ENCODE peak calls at places on chromosomes 16 and 17, in six cellular contexts. B is sigmoid colon, A is upper lobe of left lung, V is K562, J is stomach, D is HepG2. G is an unnamed sample.
A peak's percentile ranks its signal among the peaks of the same experiment; 100 is the strongest.

GRCh38 chr17:33318241-33318640 is 25.1 kb upstream of the ASIC2 start:
- DNase-seq in D (no peak), A (no peak), J (no peak), V (no peak), B (no peak), G (no peak)

GRCh38 chr16:66295761-66296546 is 70.5 kb upstream of the CDH5 start:
- DNase-seq in B (peak; percentile 25), D (no peak), J (peak; percentile 10), V (no peak), A (no peak), G (no peak)

GRCh38 chr17:42136654-42137051 is 14.0 kb downstream of the HSPB9 start:
- DNase-seq in V (no peak), D (no peak), A (no peak), B (no peak), J (no peak), G (no peak)

GRCh38 chr17:8068736-8069586 is 18.6 kb downstream of the ALOX12B start:
- DNase-seq in A (peak; percentile 77), V (no peak), J (no peak), D (no peak), B (peak; percentile 76), G (peak; percentile 1)

GRCh38 chr16:24635900-24636610 is 93.4 kb upstream of the TNRC6A start:
- DNase-seq in D (no peak), V (no peak), A (peak; percentile 48), J (peak; percentile 66), B (peak; percentile 91), G (no peak)

GRCh38 chr17:78828470-78829185 is 12.0 kb downstream of the USP36 start:
- DNase-seq in V (no peak), A (no peak), B (peak; percentile 20), J (no peak), D (no peak), G (no peak)

GRCh38 chr16:24054649-24055560 is 201.2 kb upstream of the CACNG3 start:
- DNase-seq in J (no peak), B (no peak), V (no peak), A (no peak), D (no peak), G (no peak)

GRCh38 chr16:88569985-88570690 is at the start of gene ZC3H18:
- DNase-seq in B (peak; percentile 98), A (peak; percentile 96), D (peak; percentile 91), J (peak; percentile 98), V (peak; percentile 99), G (peak; percentile 72)

GRCh38 chr17:7029096-7029495 is 6.2 kb downstream of the BCL6B start:
- DNase-seq in D (no peak), B (no peak), V (no peak), J (no peak), A (no peak), G (no peak)

GRCh38 chr17:44206825-44207155 is 7.1 kb upstream of the ATXN7L3 start:
- DNase-seq in D (no peak), V (no peak), J (no peak), A (no peak), B (no peak), G (no peak)

GRCh38 chr16:5615868-5616642 is 518.5 kb upstream of the EEF2KMT start:
- DNase-seq in D (peak; percentile 35), B (peak; percentile 66), J (peak; percentile 56), V (peak; percentile 89), A (peak; percentile 26), G (peak; percentile 25)

GRCh38 chr17:82205720-82206508 is 6.7 kb downstream of the CCDC57 start:
- DNase-seq in J (peak; percentile 87), D (peak; percentile 84), B (peak; percentile 93), V (peak; percentile 78), A (peak; percentile 92), G (peak; percentile 92)

GRCh38 chr16:27311449-27311831 is 2.3 kb upstream of the IL4R start:
- DNase-seq in V (no peak), D (no peak), B (no peak), A (no peak), J (no peak), G (no peak)

GRCh38 chr17:27565874-27566672 is 64.9 kb upstream of the LGALS9 start:
- DNase-seq in V (no peak), B (no peak), J (no peak), A (no peak), D (no peak), G (no peak)

GRCh38 chr16:49756971-49757743 is 98.8 kb downstream of the ZNF423 start:
- DNase-seq in V (no peak), J (no peak), D (no peak), A (no peak), B (no peak), G (no peak)

GRCh38 chr16:7449808-7450207 is 117.2 kb downstream of the RBFOX1 start:
- DNase-seq in A (no peak), V (no peak), B (no peak), D (no peak), J (no peak), G (no peak)

GRCh38 chr16:74463888-74464287 is 42.6 kb upstream of the CLEC18B start:
- DNase-seq in V (no peak), J (no peak), B (no peak), A (no peak), D (no peak), G (peak; percentile 5)

GRCh38 chr17:19412984-19413383 is 2.0 kb downstream of the RNF112 start:
- DNase-seq in A (no peak), B (no peak), V (no peak), D (no peak), J (no peak), G (no peak)

GRCh38 chr17:76481091-76481655 is 13.8 kb downstream of the AANAT start:
- DNase-seq in B (peak; percentile 64), A (no peak), J (no peak), D (no peak), V (no peak), G (no peak)

GRCh38 chr17:83192161-83192788 is 112.9 kb downstream of the METRNL start:
- DNase-seq in J (no peak), D (no peak), A (peak; percentile 31), V (no peak), B (peak; percentile 79), G (no peak)

GRCh38 chr16:29014561-29015029 is 29.7 kb downstream of the LAT start:
- DNase-seq in V (no peak), B (no peak), J (no peak), A (no peak), D (no peak), G (no peak)

GRCh38 chr17:67506966-67507365 is 129.9 kb downstream of the PITPNC1 start:
- DNase-seq in V (no peak), B (no peak), A (no peak), J (no peak), D (no peak), G (no peak)

GRCh38 chr16:31357324-31358156 is 2.6 kb downstream of the ITGAX start:
- DNase-seq in J (no peak), A (no peak), D (no peak), B (no peak), V (no peak), G (no peak)

GRCh38 chr16:85612191-85612800 is 826 bp upstream of the GSE1 start:
- DNase-seq in J (peak; percentile 88), B (peak; percentile 89), A (peak; percentile 89), V (peak; percentile 77), D (peak; percentile 91), G (peak; percentile 44)
- TF ChIP-seq POLR2AphosphoS5 in J (no peak), B (no peak), A (no peak), V (peak; percentile 25), D (peak; percentile 54), G (no peak)

DNA sequence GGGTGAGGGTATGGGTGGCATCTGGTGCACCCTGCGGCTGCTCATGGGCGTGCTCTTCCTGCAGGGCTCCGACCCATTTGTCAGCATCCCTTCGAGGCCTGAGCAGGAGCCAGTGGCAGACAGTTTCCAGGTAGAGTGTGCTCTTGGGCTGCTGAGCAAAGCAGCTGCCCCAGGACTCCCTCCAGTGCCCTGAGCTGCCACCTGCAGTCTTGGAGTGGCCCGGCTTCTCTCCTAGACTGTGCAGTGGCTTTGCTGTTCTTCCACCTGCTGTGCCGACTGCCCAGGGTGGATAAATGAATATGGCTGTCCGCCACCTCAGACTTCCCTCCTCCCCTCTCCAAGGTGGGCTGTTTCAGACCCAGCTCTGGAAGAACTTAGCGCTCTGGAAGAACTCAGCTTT is 10.8 kb upstream of the JPT2 start:
- DNase-seq in J (no peak), D (no peak), A (no peak), B (no peak), V (no peak), G (no peak)
- TF ChIP-seq CTCF in J (no peak), D (no peak), A (no peak), B (no peak), V (no peak), G (no peak)

DNA sequence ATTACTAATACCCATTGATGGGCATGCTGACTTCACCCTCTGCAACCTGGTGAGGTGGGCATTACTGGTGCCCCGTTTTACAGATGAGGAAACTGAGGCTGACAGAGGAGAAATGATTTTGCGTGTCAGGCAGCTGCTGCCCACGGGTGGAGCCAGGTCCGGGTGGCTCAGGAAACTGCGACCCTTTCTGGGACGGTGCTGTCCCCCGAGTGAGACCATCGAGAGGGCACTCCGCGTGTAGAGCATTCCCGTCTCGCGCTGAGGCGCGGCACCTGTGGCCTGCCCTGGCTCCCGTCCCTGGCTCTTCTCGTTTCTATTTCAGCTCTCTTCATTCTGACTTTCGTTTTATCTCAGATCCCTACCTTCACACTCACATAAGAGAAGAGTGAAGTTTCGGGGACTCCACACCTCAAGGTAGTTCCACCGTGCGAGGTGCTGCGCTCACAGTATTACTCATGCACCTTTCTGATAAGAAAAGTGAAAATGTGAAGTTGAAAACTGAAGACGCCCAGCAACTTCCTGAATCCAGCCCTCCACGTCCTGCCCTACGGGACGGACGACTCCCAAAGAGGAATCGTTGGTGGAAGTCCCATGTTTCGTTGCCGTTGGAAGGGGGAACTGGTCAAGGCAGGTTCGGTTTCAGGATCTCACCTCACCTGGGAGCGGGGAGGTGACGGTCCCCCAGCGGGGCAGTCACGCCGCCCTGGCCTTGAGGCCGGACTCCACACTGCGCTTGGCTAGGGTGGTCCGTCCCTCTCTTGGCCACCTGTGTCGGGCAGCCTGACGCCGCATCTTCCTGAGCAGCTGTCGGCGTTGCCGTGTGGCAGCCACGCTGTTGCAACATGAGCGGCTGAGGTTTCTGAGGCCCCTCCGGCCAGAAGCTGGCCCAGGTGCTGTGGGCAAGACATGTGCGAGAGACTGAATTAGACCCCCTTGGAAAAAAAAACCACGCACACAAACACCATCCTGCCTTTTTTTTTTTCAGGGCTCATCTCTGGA is 48.8 kb downstream of the IRF8 start:
- DNase-seq in B (no peak), A (no peak), V (no peak), D (no peak), J (peak; percentile 43), G (no peak)
- TF ChIP-seq POLR2AphosphoS5 in B (no peak), A (no peak), V (no peak), D (no peak), J (no peak), G (peak; percentile 77)

DNA sequence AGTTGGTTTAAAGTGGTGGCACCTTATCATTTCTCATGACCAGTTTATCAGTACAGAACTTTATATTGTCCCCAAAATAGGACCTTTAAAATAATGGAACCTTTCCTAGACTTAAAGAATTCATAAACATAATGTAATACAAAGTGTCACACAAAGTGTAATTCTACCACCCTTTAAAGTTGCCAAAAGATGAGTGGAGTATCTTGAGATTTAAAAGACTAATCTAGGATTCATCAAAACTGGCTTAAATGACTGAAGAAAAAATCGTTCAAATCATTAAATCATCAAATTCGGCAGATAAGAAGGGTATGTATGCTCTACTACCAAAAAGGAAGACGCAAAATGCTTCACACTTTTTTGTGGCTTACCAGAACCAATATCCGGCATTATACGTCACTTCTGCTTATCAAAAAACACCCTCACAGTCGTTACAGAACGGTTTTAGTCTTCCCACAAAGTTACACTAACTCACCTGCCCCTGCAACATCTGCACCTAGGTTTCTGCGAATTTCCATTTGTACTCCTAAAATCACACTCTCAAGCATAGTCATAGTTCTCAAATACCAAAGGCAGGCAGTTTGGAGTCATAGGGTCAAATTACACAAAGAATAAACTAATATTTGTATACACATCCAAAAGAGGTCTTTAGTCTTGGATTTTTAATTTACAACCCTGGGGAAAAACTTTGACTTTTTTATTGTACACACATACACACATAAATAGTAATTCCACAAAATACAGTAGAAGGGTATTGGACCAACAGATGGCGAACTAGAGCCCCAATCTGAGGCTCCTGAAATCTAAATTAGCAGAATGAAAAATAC is 1.4 kb upstream of the KANSL1 start:
- DNase-seq in V (peak; percentile 49), A (no peak), B (no peak), J (no peak), D (no peak), G (peak; percentile 83)
- TF ChIP-seq CTCF in V (peak; percentile 74), A (peak; percentile 31), B (no peak), J (peak; percentile 31), D (peak; percentile 60), G (peak; percentile 58)